ENCODE peak calls at places on chromosomes 1 and 21, in five cellular contexts. One of them, this sample, is unnamed.

GRCh38 chr21:41805643-41806042 is 38.8 kb upstream of the RIPK4 start:
- DNase-seq in choroid plexus epithelial cell: no peak
- DNase-seq in EL: no peak
- DNase-seq in smooth muscle cell of the brain vasculature: no peak
- DNase-seq in thyroid gland: no peak
- DNase-seq in this sample: no peak

GRCh38 chr21:46149205-46149901 is 6.0 kb downstream of the FTCD start:
- DNase-seq in smooth muscle cell of the brain vasculature: no peak
- DNase-seq in EL: no peak
- DNase-seq in choroid plexus epithelial cell: no peak
- DNase-seq in thyroid gland: peak; percentile 1
- DNase-seq in this sample: no peak

GRCh38 chr1:44698138-44698537 is 23.6 kb downstream of the ARMH1 start:
- DNase-seq in thyroid gland: no peak
- DNase-seq in EL: no peak
- DNase-seq in smooth muscle cell of the brain vasculature: no peak
- DNase-seq in choroid plexus epithelial cell: no peak
- DNase-seq in this sample: no peak

GRCh38 chr1:52436817-52437216 is 32.4 kb downstream of the PRPF38A start:
- DNase-seq in smooth muscle cell of the brain vasculature: no peak
- DNase-seq in choroid plexus epithelial cell: no peak
- DNase-seq in thyroid gland: no peak
- DNase-seq in EL: no peak
- DNase-seq in this sample: no peak

GRCh38 chr1:76161451-76161850 is 86.9 kb downstream of the ST6GALNAC3 start:
- DNase-seq in choroid plexus epithelial cell: no peak
- DNase-seq in thyroid gland: no peak
- DNase-seq in smooth muscle cell of the brain vasculature: no peak
- DNase-seq in EL: no peak
- DNase-seq in this sample: no peak

GRCh38 chr1:87684786-87685185 is 356.1 kb downstream of the LMO4 start:
- DNase-seq in EL: no peak
- DNase-seq in smooth muscle cell of the brain vasculature: no peak
- DNase-seq in thyroid gland: no peak
- DNase-seq in choroid plexus epithelial cell: peak; percentile 58
- DNase-seq in this sample: peak; percentile 74

GRCh38 chr1:60697204-60697994 is 385.0 kb upstream of the NFIA start:
- DNase-seq in smooth muscle cell of the brain vasculature: no peak
- DNase-seq in thyroid gland: no peak
- DNase-seq in choroid plexus epithelial cell: peak; percentile 41
- DNase-seq in EL: no peak
- DNase-seq in this sample: no peak

GRCh38 chr1:110465038-110465813 is 14.3 kb downstream of the PROK1 start:
- DNase-seq in EL: no peak
- DNase-seq in choroid plexus epithelial cell: no peak
- DNase-seq in smooth muscle cell of the brain vasculature: no peak
- DNase-seq in thyroid gland: no peak
- DNase-seq in this sample: no peak

GRCh38 chr1:47558601-47559593 is 121.1 kb downstream of the FOXD2 start:
- DNase-seq in smooth muscle cell of the brain vasculature: no peak
- DNase-seq in thyroid gland: peak; percentile 55
- DNase-seq in choroid plexus epithelial cell: no peak
- DNase-seq in EL: no peak
- DNase-seq in this sample: no peak

GRCh38 chr1:30384286-30385245 is 338.8 kb downstream of the MATN1 start:
- DNase-seq in thyroid gland: no peak
- DNase-seq in choroid plexus epithelial cell: no peak
- DNase-seq in smooth muscle cell of the brain vasculature: no peak
- DNase-seq in EL: no peak
- DNase-seq in this sample: no peak

GRCh38 chr21:37757631-37758376 is 158.5 kb downstream of the KCNJ6 start:
- DNase-seq in thyroid gland: no peak
- DNase-seq in smooth muscle cell of the brain vasculature: no peak
- DNase-seq in choroid plexus epithelial cell: no peak
- DNase-seq in EL: no peak
- DNase-seq in this sample: no peak

GRCh38 chr1:21574464-21575151 is 65.4 kb downstream of the ALPL start:
- DNase-seq in smooth muscle cell of the brain vasculature: no peak
- DNase-seq in EL: no peak
- DNase-seq in choroid plexus epithelial cell: peak; percentile 78
- DNase-seq in thyroid gland: peak; percentile 38
- DNase-seq in this sample: no peak

GRCh38 chr1:212162635-212163034 is 122.6 kb upstream of the PPP2R5A start:
- DNase-seq in thyroid gland: peak; percentile 69
- DNase-seq in smooth muscle cell of the brain vasculature: peak; percentile 28
- DNase-seq in choroid plexus epithelial cell: peak; percentile 89
- DNase-seq in EL: peak; percentile 32
- DNase-seq in this sample: peak; percentile 86

GRCh38 chr1:25711555-25712298 is 88.3 kb upstream of the SELENON start:
- DNase-seq in thyroid gland: no peak
- DNase-seq in choroid plexus epithelial cell: peak; percentile 84
- DNase-seq in smooth muscle cell of the brain vasculature: no peak
- DNase-seq in EL: peak; percentile 41
- DNase-seq in this sample: peak; percentile 40

GRCh38 chr1:18856435-18856834 is 3.0 kb downstream of the TAS1R2 start:
- DNase-seq in EL: no peak
- DNase-seq in choroid plexus epithelial cell: no peak
- DNase-seq in smooth muscle cell of the brain vasculature: no peak
- DNase-seq in thyroid gland: no peak
- DNase-seq in this sample: no peak

GRCh38 chr1:54069792-54070548 is 16.6 kb downstream of the TCEANC2 start:
- DNase-seq in choroid plexus epithelial cell: peak; percentile 79
- DNase-seq in smooth muscle cell of the brain vasculature: peak; percentile 21
- DNase-seq in thyroid gland: no peak
- DNase-seq in EL: peak; percentile 50
- DNase-seq in this sample: peak; percentile 56

GRCh38 chr1:215845224-215845902 is 278.3 kb downstream of the KCTD3 start:
- DNase-seq in thyroid gland: no peak
- DNase-seq in smooth muscle cell of the brain vasculature: no peak
- DNase-seq in choroid plexus epithelial cell: peak; percentile 71
- DNase-seq in EL: peak; percentile 87
- DNase-seq in this sample: peak; percentile 49

GRCh38 chr1:59230622-59231021 is 66.3 kb upstream of the FGGY start:
- DNase-seq in thyroid gland: no peak
- DNase-seq in EL: no peak
- DNase-seq in choroid plexus epithelial cell: no peak
- DNase-seq in smooth muscle cell of the brain vasculature: no peak
- DNase-seq in this sample: no peak

GRCh38 chr1:168121314-168122029 is 15.3 kb downstream of the GPR161 start:
- DNase-seq in thyroid gland: peak; percentile 60
- DNase-seq in EL: peak; percentile 77
- DNase-seq in smooth muscle cell of the brain vasculature: peak; percentile 33
- DNase-seq in choroid plexus epithelial cell: peak; percentile 53
- DNase-seq in this sample: peak; percentile 94